ENCODE peak calls at places on chromosomes 7 and 10, in six cellular contexts. R, U, L, W, C and D are unnamed samples.

GRCh38 chr10:102450374-102451104 is 804 bp downstream of the C10orf95 start:
- DNase-seq in R (peak), U (peak), L (peak), W (peak), C (peak), D (peak)

GRCh38 chr10:129605986-129606518 is 139.0 kb downstream of the MGMT start:
- DNase-seq in R (no peak), U (no peak), L (no peak), W (no peak), C (peak), D (no peak)

GRCh38 chr10:13348216-13349017 is at the start of gene SEPHS1:
- DNase-seq in R (peak), U (peak), L (peak), W (peak), C (peak), D (peak)

GRCh38 chr7:139702811-139703467 is 74.9 kb downstream of the HIPK2 start:
- DNase-seq in R (no peak), U (no peak), L (no peak), W (no peak), C (peak), D (no peak)

GRCh38 chr10:24209421-24209770 is 458 bp downstream of the KIAA1217 start:
- DNase-seq in R (no peak), U (no peak), L (no peak), W (no peak), C (peak), D (no peak)

GRCh38 chr10:51162002-51162401 is 87.7 kb downstream of the PRKG1 start:
- DNase-seq in R (no peak), U (peak), L (no peak), W (no peak), C (no peak), D (no peak)

GRCh38 chr7:106545275-106545674 is 115.7 kb downstream of the CCDC71L start:
- DNase-seq in R (no peak), U (no peak), L (no peak), W (no peak), C (peak), D (no peak)

GRCh38 chr10:84008878-84009277 is 130.4 kb upstream of the GHITM start:
- DNase-seq in R (no peak), U (peak), L (no peak), W (no peak), C (peak), D (no peak)

GRCh38 chr7:30906014-30906413 is 5.6 kb upstream of the AQP1 start:
- DNase-seq in R (no peak), U (no peak), L (no peak), W (no peak), C (no peak), D (no peak)

GRCh38 chr7:33775790-33776189 is 129.5 kb upstream of the BMPER start:
- DNase-seq in R (no peak), U (no peak), L (no peak), W (no peak), C (no peak), D (no peak)

GRCh38 chr10:6558759-6559429 is 21.2 kb downstream of the PRKCQ start:
- DNase-seq in R (no peak), U (no peak), L (no peak), W (no peak), C (no peak), D (no peak)

GRCh38 chr7:21368317-21368716 is 59.6 kb upstream of the SP4 start:
- DNase-seq in R (no peak), U (no peak), L (no peak), W (no peak), C (no peak), D (no peak)

GRCh38 chr7:75955293-75955938 is 39.0 kb downstream of the TMEM120A start:
- DNase-seq in R (no peak), U (no peak), L (no peak), W (no peak), C (no peak), D (no peak)

GRCh38 chr7:108299251-108300014 is 156.8 kb downstream of the NRCAM start:
- DNase-seq in R (no peak), U (peak), L (no peak), W (no peak), C (no peak), D (no peak)

GRCh38 chr10:85238676-85239075 is 910.3 kb downstream of the CCSER2 start:
- DNase-seq in R (no peak), U (no peak), L (no peak), W (no peak), C (no peak), D (no peak)

GRCh38 chr7:118478236-118478635 is 253.7 kb downstream of the ANKRD7 start:
- DNase-seq in R (no peak), U (no peak), L (no peak), W (no peak), C (no peak), D (no peak)

GRCh38 chr7:151060113-151060415 is 675 bp downstream of the SLC4A2 start:
- DNase-seq in R (no peak), U (no peak), L (no peak), W (no peak), C (no peak), D (no peak)

GRCh38 chr10:104824378-104825006 is 183.4 kb downstream of the SORCS3 start:
- DNase-seq in R (no peak), U (peak), L (no peak), W (no peak), C (peak), D (no peak)

GRCh38 chr10:3635248-3635647 is 149.8 kb downstream of the KLF6 start:
- DNase-seq in R (no peak), U (no peak), L (no peak), W (no peak), C (no peak), D (no peak)

GRCh38 chr10:49359349-49360231 is 36.3 kb downstream of the DRGX start:
- DNase-seq in R (no peak), U (no peak), L (no peak), W (peak), C (no peak), D (no peak)

GRCh38 chr10:80414126-80414898 is 6.0 kb downstream of the PRXL2A start:
- DNase-seq in R (no peak), U (peak), L (no peak), W (peak), C (no peak), D (peak)

GRCh38 chr7:140426130-140426529 is 22.3 kb downstream of the RAB19 start:
- DNase-seq in R (no peak), U (no peak), L (no peak), W (no peak), C (no peak), D (no peak)

GRCh38 chr7:71349583-71350481 is 217.9 kb downstream of the GALNT17 start:
- DNase-seq in R (no peak), U (no peak), L (no peak), W (no peak), C (no peak), D (no peak)

GRCh38 chr10:99709480-99710229 is 22.3 kb downstream of the COX15 start:
- DNase-seq in R (no peak), U (peak), L (no peak), W (no peak), C (peak), D (no peak)

GRCh38 chr10:63819753-63820347 is 298.6 kb downstream of the REEP3 start:
- DNase-seq in R (no peak), U (peak), L (no peak), W (peak), C (peak), D (peak)